ENCODE peak calls at places on chromosomes 7 and 10, in seven cellular contexts. C is transverse colon; L is CD4-positive, CD25-positive, alpha-beta regulatory T cell; P is ovary; U is SJSA1; H is sigmoid colon; N is cardiac muscle cell. V is an unnamed sample.

GRCh38 chr7:71444130-71444529 is 312.2 kb downstream of the GALNT17 start:
- DNase-seq in C (no peak), L (no peak), P (no peak), U (no peak), H (no peak), N (no peak), V (no peak)

GRCh38 chr10:101389986-101390531 is 36.1 kb downstream of the BTRC start:
- DNase-seq in C (no peak), L (no peak), P (no peak), U (no peak), H (no peak), N (no peak), V (no peak)

GRCh38 chr10:22988581-22989360 is 60.9 kb downstream of the ARMC3 start:
- DNase-seq in C (peak; percentile 56), L (peak; percentile 77), P (peak; percentile 38), U (peak; percentile 70), H (peak; percentile 73), N (peak; percentile 79), V (peak; percentile 56)

GRCh38 chr7:5237286-5237685 is 45.5 kb upstream of the SLC29A4 start:
- DNase-seq in C (peak; percentile 49), L (no peak), P (peak; percentile 66), U (no peak), H (peak; percentile 87), N (no peak), V (peak; percentile 61)

GRCh38 chr10:59803714-59804113 is 50.5 kb upstream of the MRLN start:
- DNase-seq in C (no peak), L (no peak), P (no peak), U (no peak), H (no peak), N (no peak), V (no peak)

GRCh38 chr7:44059219-44060090 is 5.9 kb downstream of the PGAM2 start:
- DNase-seq in C (peak; percentile 19), L (no peak), P (peak; percentile 41), U (no peak), H (peak; percentile 65), N (no peak), V (no peak)

GRCh38 chr7:37007731-37008130 is 283.4 kb upstream of the AOAH start:
- DNase-seq in C (no peak), L (no peak), P (no peak), U (no peak), H (no peak), N (no peak), V (no peak)

GRCh38 chr10:119522747-119523426 is 19.6 kb downstream of the RGS10 start:
- DNase-seq in C (no peak), L (no peak), P (no peak), U (peak; percentile 31), H (no peak), N (no peak), V (peak; percentile 60)

GRCh38 chr10:46557319-46558140 is 1.1 kb upstream of the GPRIN2 start:
- DNase-seq in C (peak; percentile 23), L (no peak), P (peak; percentile 34), U (no peak), H (peak; percentile 68), N (no peak), V (peak; percentile 21)

GRCh38 chr7:33062023-33062781 is at the start of gene NT5C3A:
- DNase-seq in C (peak; percentile 52), L (peak; percentile 45), P (no peak), U (peak; percentile 81), H (peak; percentile 72), N (peak; percentile 58), V (peak; percentile 38)

GRCh38 chr10:48820231-48820630 is 119.4 kb downstream of the LRRC18 start:
- DNase-seq in C (no peak), L (no peak), P (no peak), U (no peak), H (no peak), N (no peak), V (no peak)

GRCh38 chr7:69967699-69968450 is 369.6 kb downstream of the AUTS2 start:
- DNase-seq in C (no peak), L (no peak), P (no peak), U (no peak), H (no peak), N (peak; percentile 28), V (no peak)

GRCh38 chr7:149355390-149356048 is 93.5 kb downstream of the ZNF783 start:
- DNase-seq in C (no peak), L (no peak), P (no peak), U (no peak), H (no peak), N (peak; percentile 4), V (no peak)

GRCh38 chr10:80529604-80530003 is 8.1 kb upstream of the SH2D4B start:
- DNase-seq in C (no peak), L (peak; percentile 86), P (no peak), U (peak; percentile 86), H (no peak), N (no peak), V (no peak)

GRCh38 chr10:17239671-17240460 is 11.8 kb downstream of the VIM start:
- DNase-seq in C (no peak), L (no peak), P (no peak), U (no peak), H (no peak), N (no peak), V (no peak)

GRCh38 chr7:90530263-90530662 is 60.8 kb downstream of the PTTG1IP2 start:
- DNase-seq in C (no peak), L (no peak), P (no peak), U (no peak), H (no peak), N (no peak), V (no peak)

GRCh38 chr10:46298346-46299266 is 11.8 kb downstream of the ANTXRL start:
- DNase-seq in C (no peak), L (no peak), P (no peak), U (no peak), H (no peak), N (no peak), V (no peak)

GRCh38 chr10:112583236-112583919 is 136.4 kb downstream of the VTI1A start:
- DNase-seq in C (no peak), L (no peak), P (no peak), U (no peak), H (no peak), N (no peak), V (no peak)

GRCh38 chr7:156308976-156309620 is 331.5 kb upstream of the RNF32 start:
- DNase-seq in C (no peak), L (no peak), P (no peak), U (no peak), H (no peak), N (no peak), V (no peak)

GRCh38 chr10:114635101-114635500 is 23.0 kb downstream of the ABLIM1 start:
- DNase-seq in C (no peak), L (no peak), P (no peak), U (no peak), H (no peak), N (peak; percentile 24), V (no peak)

GRCh38 chr10:114632869-114633715 is 25.0 kb downstream of the ABLIM1 start:
- DNase-seq in C (no peak), L (no peak), P (no peak), U (peak; percentile 94), H (peak; percentile 68), N (peak; percentile 80), V (peak; percentile 84)

GRCh38 chr10:114631678-114632417 is 26.2 kb downstream of the ABLIM1 start:
- DNase-seq in C (peak; percentile 57), L (peak; percentile 45), P (peak; percentile 47), U (peak; percentile 61), H (peak; percentile 67), N (peak; percentile 77), V (peak; percentile 54)

GRCh38 chr10:114635797-114636550 is 22.1 kb downstream of the ABLIM1 start:
- DNase-seq in C (peak; percentile 47), L (no peak), P (no peak), U (no peak), H (no peak), N (no peak), V (no peak)

DNA sequence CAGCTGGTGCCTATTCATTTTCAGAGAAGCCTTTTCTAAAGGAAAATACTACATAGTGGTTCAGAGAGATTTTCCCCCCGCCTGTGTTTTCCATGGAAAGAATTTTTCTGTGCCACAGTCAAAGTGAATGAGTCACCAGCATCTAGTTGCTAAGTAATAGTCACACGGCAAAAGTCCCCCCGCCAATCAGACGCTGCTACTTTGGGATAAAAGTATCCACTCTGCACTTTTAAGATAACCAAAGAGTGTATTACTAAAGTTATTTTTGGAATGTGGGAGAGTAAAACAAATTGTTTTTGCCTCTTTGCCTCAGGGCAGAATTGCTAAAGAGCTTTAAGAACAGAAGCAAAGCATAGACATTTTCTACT is 23.5 kb downstream of the ABLIM1 start:
- DNase-seq in C (no peak), L (no peak), P (peak; percentile 66), U (peak; percentile 96), H (peak; percentile 82), N (peak; percentile 86), V (peak; percentile 93)
- H3K4me1 ChIP-seq in C (peaks cover 43% of the 10 kb centered on the region), L (peaks cover 14% of the 10 kb centered on the region), P (peaks cover 9% of the 10 kb centered on the region), U (peaks cover 86% of the 10 kb centered on the region), H (peaks cover 39% of the 10 kb centered on the region), N (peaks cover 71% of the 10 kb centered on the region), V (peaks cover 25% of the 10 kb centered on the region)

GRCh38 chr10:30553018-30553624 is 76.4 kb downstream of the LYZL2 start:
- DNase-seq in C (no peak), L (no peak), P (no peak), U (no peak), H (no peak), N (no peak), V (no peak)
- H3K4me3 ChIP-seq in C (no peak overlapping the region), L (no peak overlapping the region), P (no peak overlapping the region), U (no peak overlapping the region), H (no peak overlapping the region), N (no peak overlapping the region), V (no peak overlapping the region)

DNA sequence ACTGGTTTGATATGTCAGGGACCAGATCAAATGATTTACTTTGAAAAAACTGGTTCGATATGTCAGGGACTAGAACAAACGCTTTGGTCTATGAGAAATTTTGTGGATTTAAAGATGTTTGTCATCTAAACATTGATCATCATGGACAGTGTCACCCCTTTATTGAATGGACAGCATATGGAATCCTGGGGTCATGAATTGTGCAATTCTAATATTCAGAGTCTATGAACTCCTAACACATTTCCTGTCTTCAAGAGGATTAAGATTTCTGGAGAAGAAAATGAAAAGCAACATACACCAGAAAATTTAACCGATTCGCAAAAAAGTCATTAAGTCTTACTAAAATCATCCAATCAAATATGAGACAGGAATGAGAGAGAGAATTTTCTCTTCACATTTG is 106.4 kb upstream of the FAM133B start:
- DNase-seq in C (no peak), L (no peak), P (no peak), U (no peak), H (no peak), N (no peak), V (no peak)
- H3K4me1 ChIP-seq in C (peaks cover 64% of the 10 kb centered on the region), L (peaks cover 2% of the 10 kb centered on the region), P (peaks cover 5% of the 10 kb centered on the region), U (peaks cover 59% of the 10 kb centered on the region), H (peaks cover 30% of the 10 kb centered on the region), N (peaks cover 41% of the 10 kb centered on the region), V (peaks cover 26% of the 10 kb centered on the region)

GRCh38 chr7:132066776-132067175 is 509.5 kb downstream of the PLXNA4 start:
- DNase-seq in C (peak; percentile 20), L (no peak), P (peak; percentile 42), U (peak; percentile 9), H (no peak), N (no peak), V (no peak)

GRCh38 chr7:132061931-132062330 is 505.5 kb upstream of the PODXL start:
- DNase-seq in C (no peak), L (no peak), P (no peak), U (no peak), H (no peak), N (no peak), V (no peak)

GRCh38 chr7:132065973-132066611 is 509.7 kb upstream of the PODXL start:
- DNase-seq in C (no peak), L (no peak), P (no peak), U (no peak), H (no peak), N (no peak), V (no peak)

GRCh38 chr7:132063800-132064199 is 507.4 kb upstream of the PODXL start:
- DNase-seq in C (no peak), L (no peak), P (no peak), U (no peak), H (no peak), N (no peak), V (no peak)

GRCh38 chr7:132065193-132065972 is 509.0 kb upstream of the PODXL start:
- DNase-seq in C (peak; percentile 30), L (no peak), P (peak; percentile 49), U (peak; percentile 97), H (peak; percentile 82), N (no peak), V (peak; percentile 26)
- H3K4me3 ChIP-seq in C (no peak overlapping the region), L (no peak overlapping the region), P (no peak overlapping the region), U (no peak overlapping the region), H (no peak overlapping the region), N (no peak overlapping the region), V (no peak overlapping the region)

V was measured in adrenal gland.